ENCODE peak calls at places on chromosome 22, in five cellular contexts. H, I, Y, E and T are unnamed samples.

GRCh38 chr22:44360306-44360685 is 47.5 kb upstream of the SHISAL1 start:
- DNase-seq in E (no peak), I (no peak), Y (no peak), H (no peak), T (no peak)

GRCh38 chr22:46052331-46052771 is 75.4 kb upstream of the WNT7B start:
- DNase-seq in Y (no peak), I (no peak), H (no peak), E (no peak), T (no peak)

GRCh38 chr22:36765943-36766450 is 9.9 kb downstream of the IFT27 start:
- DNase-seq in I (no peak), H (no peak), Y (no peak), E (no peak), T (no peak)

GRCh38 chr22:17787159-17788022 is 13.1 kb upstream of the BID start:
- DNase-seq in H (no peak), E (no peak), I (no peak), Y (no peak), T (no peak)

GRCh38 chr22:23014250-23014649 is 56.1 kb upstream of the GNAZ start:
- DNase-seq in E (no peak), H (no peak), I (no peak), Y (no peak), T (no peak)

GRCh38 chr22:17152340-17152739 is 6.7 kb downstream of the HDHD5 start:
- DNase-seq in Y (no peak), H (no peak), I (no peak), E (no peak), T (peak)

GRCh38 chr22:37726240-37726887 is 29.5 kb downstream of the TRIOBP start:
- DNase-seq in E (no peak), I (no peak), Y (no peak), H (no peak), T (no peak)

GRCh38 chr22:31828739-31829138 is 74.9 kb downstream of the DEPDC5 start:
- DNase-seq in E (no peak), I (no peak), Y (no peak), H (no peak), T (no peak)

GRCh38 chr22:23163665-23164064 is 16.6 kb upstream of the BCR start:
- DNase-seq in E (no peak), I (no peak), H (peak), Y (no peak), T (no peak)

GRCh38 chr22:34430386-34430785 is 510.1 kb upstream of the LARGE1 start:
- DNase-seq in H (no peak), I (no peak), E (no peak), Y (no peak), T (no peak)

GRCh38 chr22:36879775-36880174 is 19.0 kb downstream of the NCF4 start:
- DNase-seq in I (no peak), H (no peak), Y (no peak), E (no peak), T (no peak)

GRCh38 chr22:50524664-50525103 is 714 bp downstream of the SCO2 start:
- DNase-seq in H (no peak), Y (peak), E (no peak), I (no peak), T (peak)

GRCh38 chr22:30253205-30253852 is 6.8 kb upstream of the LIF start:
- DNase-seq in H (peak), Y (peak), E (peak), I (no peak), T (peak)

GRCh38 chr22:30250713-30251267 is 4.2 kb upstream of the LIF start:
- DNase-seq in Y (no peak), H (no peak), E (peak), I (no peak), T (no peak)

GRCh38 chr22:30254307-30254706 is 7.7 kb upstream of the LIF start:
- DNase-seq in E (no peak), Y (no peak), H (no peak), I (no peak), T (no peak)

GRCh38 chr22:30251661-30252226 is 5.2 kb upstream of the LIF start:
- DNase-seq in H (peak), E (peak), Y (no peak), I (no peak), T (no peak)

GRCh38 chr22:30252411-30253204 is 6.0 kb upstream of the LIF start:
- DNase-seq in Y (peak), H (no peak), E (peak), I (no peak), T (peak)
- H3K27ac ChIP-seq in Y (peak), H (peak), E (peak), I (no peak), T (peak)

DNA sequence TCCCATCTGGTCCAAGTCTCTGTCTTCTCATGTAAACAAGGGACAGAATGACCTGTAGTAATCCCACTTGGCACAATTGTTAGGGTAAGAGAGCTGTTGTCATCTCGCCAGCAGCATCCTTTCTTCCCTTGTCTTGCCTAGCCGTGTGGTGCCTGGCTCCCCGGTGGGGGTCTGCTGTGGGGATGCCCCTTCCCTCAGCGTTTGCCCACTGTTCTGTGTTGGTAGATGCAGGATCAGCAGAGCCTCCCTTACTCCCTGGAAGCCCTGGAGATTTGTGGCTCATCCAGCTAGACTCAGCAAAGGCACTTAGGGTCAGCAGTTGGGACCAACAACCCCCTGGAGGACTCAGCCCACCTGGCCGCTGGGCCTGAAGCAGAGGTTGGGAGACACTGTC is 13.0 kb downstream of the ACO2 start:
- DNase-seq in E (no peak), I (no peak), H (no peak), Y (no peak), T (no peak)
- H3K27ac ChIP-seq in E (no peak), I (no peak), H (peak), Y (no peak), T (peak)

GRCh38 chr22:24217384-24217783 is 27.5 kb downstream of the GGT5 start:
- DNase-seq in I (no peak), E (no peak), H (no peak), Y (no peak), T (no peak)
- H3K27ac ChIP-seq in I (no peak), E (no peak), H (no peak), Y (no peak), T (no peak)

GRCh38 chr22:47616396-47617020 is 854.1 kb downstream of the TBC1D22A start:
- DNase-seq in H (no peak), Y (no peak), I (no peak), E (no peak), T (no peak)
- H3K27ac ChIP-seq in H (no peak), Y (no peak), I (no peak), E (no peak), T (no peak)

GRCh38 chr22:42086051-42086450 is 4.5 kb downstream of the NDUFA6 start:
- DNase-seq in E (no peak), H (no peak), Y (no peak), I (no peak), T (no peak)

GRCh38 chr22:42090596-42091445 is at the start of gene NDUFA6:
- DNase-seq in E (peak), Y (peak), I (peak), H (peak), T (peak)

GRCh38 chr22:42091446-42091764 is 833 bp upstream of the NDUFA6 start:
- DNase-seq in Y (no peak), E (no peak), I (no peak), H (no peak), T (no peak)
- H3K27ac ChIP-seq in Y (peak), E (no peak), I (peak), H (peak), T (peak)

GRCh38 chr22:19520566-19521305 is 3.5 kb downstream of the CLDN5 start:
- DNase-seq in I (no peak), Y (no peak), H (no peak), E (no peak), T (no peak)

GRCh38 chr22:19519041-19519926 is 4.9 kb downstream of the CLDN5 start:
- DNase-seq in H (no peak), E (no peak), I (no peak), Y (no peak), T (no peak)

GRCh38 chr22:19518568-19519030 is 5.6 kb downstream of the CLDN5 start:
- DNase-seq in I (no peak), H (no peak), Y (no peak), E (no peak), T (no peak)

GRCh38 chr22:19517919-19518567 is 6.2 kb downstream of the CLDN5 start:
- DNase-seq in I (no peak), H (no peak), Y (no peak), E (no peak), T (no peak)

DNA sequence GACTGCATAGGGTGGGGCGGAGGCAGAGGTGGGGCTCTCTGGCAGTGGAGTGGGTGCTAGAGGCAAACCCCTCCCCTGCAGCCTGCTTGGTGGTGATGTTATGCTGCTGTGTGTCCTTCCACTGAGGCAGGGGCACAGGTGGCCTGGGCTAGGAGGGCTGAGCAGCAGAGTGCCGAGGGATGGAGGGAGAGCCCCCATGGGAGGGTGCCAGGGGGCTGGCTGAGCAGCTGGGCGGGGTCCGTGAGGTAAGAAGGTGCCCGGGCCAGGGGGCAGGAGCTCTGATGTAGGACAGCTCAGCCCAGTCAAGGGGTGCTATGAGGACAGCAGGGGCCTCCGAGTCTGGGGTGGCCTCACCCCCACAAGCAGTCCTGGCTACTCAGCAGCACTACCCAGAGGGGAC is 4.2 kb downstream of the CLDN5 start:
- DNase-seq in E (no peak), I (no peak), Y (no peak), H (no peak), T (no peak)
- H3K27ac ChIP-seq in E (no peak), I (no peak), Y (no peak), H (no peak), T (no peak)